ENCODE peak calls at places on chromosomes 1 and 21, in six cellular contexts. F is HCT116, M is lower leg skin, K is A549, T is body of pancreas, S is esophagus muscularis mucosa. R is an unnamed sample.

GRCh38 chr1:117301906-117302305 is 65.3 kb upstream of the MAN1A2 start:
- DNase-seq in F (no peak), M (no peak), T (no peak), K (no peak), S (no peak), R (no peak)

GRCh38 chr1:83931658-83932253 is 67.2 kb downstream of the TTLL7 start:
- DNase-seq in T (peak; percentile 20), S (no peak), M (peak; percentile 15), F (peak; percentile 39), K (peak; percentile 35), R (peak; percentile 52)

GRCh38 chr1:240854367-240854766 is 242.4 kb upstream of the GREM2 start:
- DNase-seq in K (no peak), S (no peak), F (no peak), T (no peak), M (no peak), R (no peak)

GRCh38 chr1:86517336-86517735 is 29.5 kb upstream of the CLCA4 start:
- DNase-seq in M (no peak), K (no peak), F (peak; percentile 19), T (no peak), S (no peak), R (no peak)

GRCh38 chr1:35499652-35500176 is 57.5 kb downstream of the KIAA0319L start:
- DNase-seq in M (no peak), K (no peak), S (no peak), F (no peak), T (no peak), R (peak; percentile 95)

GRCh38 chr1:99573431-99574217 is 72.3 kb upstream of the PALMD start:
- DNase-seq in T (no peak), K (no peak), M (no peak), F (no peak), S (no peak), R (no peak)

GRCh38 chr1:191963781-191964455 is 194.3 kb upstream of the RGS18 start:
- DNase-seq in F (no peak), K (no peak), S (no peak), T (no peak), M (no peak), R (no peak)

GRCh38 chr21:14545906-14546480 is at the start of gene SAMSN1:
- DNase-seq in S (no peak), F (no peak), T (peak; percentile 14), M (peak; percentile 47), K (no peak), R (peak; percentile 86)

GRCh38 chr1:167909691-167910180 is 4.2 kb downstream of the ADCY10 start:
- DNase-seq in S (no peak), T (no peak), F (no peak), M (no peak), K (no peak), R (peak; percentile 35)

GRCh38 chr1:158818991-158819405 is 12.2 kb upstream of the MNDA start:
- DNase-seq in S (no peak), T (no peak), K (no peak), F (no peak), M (no peak), R (no peak)

GRCh38 chr1:98393719-98394118 is 267.8 kb upstream of the SNX7 start:
- DNase-seq in M (no peak), S (no peak), T (no peak), F (no peak), K (no peak), R (no peak)

DNA sequence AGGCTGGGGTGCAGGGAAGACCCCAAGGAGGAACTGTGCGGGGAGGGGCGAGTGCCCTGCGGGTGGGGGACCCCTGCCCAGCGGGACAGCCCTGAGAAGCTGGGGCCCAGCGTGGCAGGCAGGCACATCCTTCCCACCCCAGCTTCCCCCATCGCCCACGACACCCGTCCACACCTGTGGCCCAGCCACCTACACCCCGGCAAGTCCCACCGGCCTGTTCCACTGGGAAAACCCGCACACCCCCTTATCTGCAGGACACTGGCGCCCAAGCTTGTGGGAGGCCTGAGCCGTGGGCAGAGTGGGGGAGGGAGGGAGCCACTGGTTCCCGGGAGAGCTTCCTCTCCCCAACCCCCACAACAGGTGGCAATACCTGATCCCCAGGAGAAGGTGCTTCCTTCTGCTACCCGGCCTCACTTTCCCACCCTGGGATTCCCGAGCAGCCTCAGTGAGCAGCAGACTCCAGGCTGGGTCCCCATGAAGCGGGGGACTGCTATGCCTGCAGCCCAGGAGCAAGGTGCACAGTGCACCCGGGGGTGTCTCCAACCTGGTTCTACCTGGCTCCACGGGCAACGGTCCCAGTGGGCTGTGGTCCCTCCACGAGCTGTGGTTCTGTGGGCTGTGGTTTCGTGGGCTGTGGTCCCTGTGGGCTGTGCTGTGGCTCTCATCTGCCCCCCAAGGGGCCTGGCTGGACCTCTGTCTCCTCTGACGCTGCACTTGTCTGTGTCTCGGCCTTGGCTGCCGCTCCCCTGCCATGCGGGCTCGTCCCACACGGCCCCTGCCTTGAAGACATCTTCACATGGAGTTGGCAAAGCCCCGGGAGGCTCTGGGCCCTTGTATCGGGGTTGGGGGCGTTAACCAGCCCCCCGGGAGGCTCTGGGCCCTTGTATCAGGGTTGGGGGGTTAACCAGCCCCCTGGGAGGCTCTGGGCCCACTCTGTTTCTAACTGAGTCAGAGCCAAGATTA is 37.8 kb upstream of the POFUT2 start:
- DNase-seq in S (no peak), F (no peak), T (peak; percentile 23), M (no peak), K (no peak), R (no peak)
- TF ChIP-seq POLR2A in S (no peak), F (no peak), T (no peak), M (no peak), K (no peak), R (no peak)

GRCh38 chr1:208997726-208998312 is 585.7 kb upstream of the CAMK1G start:
- DNase-seq in K (peak; percentile 11), S (no peak), M (no peak), T (no peak), F (no peak), R (no peak)
- TF ChIP-seq POLR2A in K (no peak), S (no peak), M (no peak), T (no peak), F (no peak), R (no peak)

DNA sequence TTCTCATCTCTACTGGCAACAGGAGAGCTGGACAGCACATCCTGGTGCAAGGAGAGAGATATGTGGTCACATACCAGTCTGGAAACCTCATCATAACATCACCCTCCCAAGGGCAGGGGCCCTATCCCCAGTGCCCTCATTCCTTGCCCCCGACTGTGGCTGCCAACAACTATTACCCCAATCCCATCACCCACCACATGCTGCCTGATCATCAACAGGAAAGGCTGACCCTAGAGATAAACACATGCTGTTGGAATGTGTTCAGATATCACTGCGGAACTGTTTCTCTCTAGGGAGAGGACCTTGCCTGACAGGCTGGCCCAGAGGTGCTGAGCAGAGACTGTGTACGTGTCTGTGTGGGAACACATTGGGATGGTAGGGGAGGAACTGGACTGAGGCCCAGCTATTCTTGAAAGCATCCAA is 4.5 kb upstream of the INKA2 start:
- DNase-seq in K (no peak), S (peak; percentile 89), F (no peak), M (no peak), T (no peak), R (peak; percentile 80)
- TF ChIP-seq POLR2A in K (no peak), S (no peak), F (no peak), M (no peak), T (no peak), R (no peak)

GRCh38 chr1:210372491-210372890 is 43.8 kb downstream of the HHAT start:
- DNase-seq in T (no peak), K (no peak), F (no peak), S (peak; percentile 2), M (no peak), R (no peak)

GRCh38 chr1:210373628-210373877 is 44.9 kb downstream of the HHAT start:
- DNase-seq in K (no peak), T (no peak), S (no peak), F (no peak), M (no peak), R (no peak)

GRCh38 chr1:210372931-210373627 is 44.4 kb downstream of the HHAT start:
- DNase-seq in M (no peak), K (peak; percentile 18), F (no peak), S (peak; percentile 85), T (no peak), R (no peak)

GRCh38 chr1:210374600-210374953 is 45.9 kb downstream of the HHAT start:
- DNase-seq in K (no peak), M (no peak), F (no peak), S (peak; percentile 29), T (no peak), R (no peak)

DNA sequence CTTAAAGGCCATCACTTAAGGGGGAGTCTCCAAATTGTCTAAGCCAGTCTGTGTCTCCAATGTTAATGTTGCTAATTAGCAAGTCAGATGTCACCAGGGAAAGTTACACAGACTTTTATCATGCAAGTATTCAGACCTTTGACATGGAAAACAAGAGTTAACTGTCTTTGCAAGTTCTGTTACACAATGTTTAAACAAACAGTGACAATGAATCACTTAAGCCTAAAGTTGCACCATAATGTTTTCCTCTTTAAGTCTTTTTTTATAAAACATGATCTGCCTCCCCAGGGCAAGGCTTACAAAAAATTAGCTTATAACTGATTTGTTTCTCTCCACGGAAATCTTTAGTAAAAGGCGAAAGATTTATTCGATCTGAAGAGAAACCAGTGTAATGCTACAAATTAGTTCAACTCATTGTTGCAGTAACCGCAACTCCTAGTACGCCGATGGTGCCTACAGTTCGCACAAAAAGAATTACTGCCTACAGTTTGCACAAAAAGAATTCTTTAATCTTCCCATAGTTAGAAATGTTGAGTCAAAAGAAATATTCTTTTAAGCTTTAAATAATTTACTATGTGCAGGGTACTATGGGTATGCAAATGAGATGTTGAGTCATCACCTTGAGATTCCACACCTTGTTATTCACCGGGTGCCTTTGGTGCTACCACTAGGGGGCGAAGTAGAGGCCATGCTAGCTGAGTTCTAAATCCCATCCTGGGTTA is 45.3 kb downstream of the HHAT start:
- DNase-seq in K (peak; percentile 80), T (peak; percentile 59), F (peak; percentile 96), M (no peak), S (peak; percentile 82), R (peak; percentile 58)
- TF ChIP-seq POLR2A in K (peak; percentile 13), T (peak; percentile 73), F (peak; percentile 100), M (no peak), S (no peak), R (peak; percentile 44)

GRCh38 chr1:40989066-40989465 is 9.6 kb downstream of the CTPS1 start:
- DNase-seq in M (no peak), F (no peak), T (no peak), S (no peak), K (no peak), R (no peak)

GRCh38 chr1:40986929-40987328 is 7.4 kb downstream of the CTPS1 start:
- DNase-seq in F (no peak), K (no peak), M (no peak), T (no peak), S (no peak), R (no peak)

GRCh38 chr1:40986328-40986783 is 6.9 kb downstream of the CTPS1 start:
- DNase-seq in M (no peak), K (no peak), F (no peak), T (no peak), S (no peak), R (no peak)

GRCh38 chr1:40987439-40988276 is 8.2 kb downstream of the CTPS1 start:
- DNase-seq in K (no peak), M (no peak), T (no peak), S (no peak), F (no peak), R (no peak)

GRCh38 chr1:40988280-40988679 is 8.8 kb downstream of the CTPS1 start:
- DNase-seq in S (no peak), M (no peak), T (no peak), K (no peak), F (no peak), R (no peak)
- TF ChIP-seq POLR2A in S (no peak), M (no peak), T (no peak), K (no peak), F (no peak), R (no peak)

GRCh38 chr21:25422610-25423608 is 184.4 kb downstream of the MRPL39 start:
- DNase-seq in T (no peak), K (no peak), S (no peak), M (no peak), F (no peak), R (no peak)
- TF ChIP-seq POLR2A in T (no peak), K (no peak), S (no peak), M (no peak), F (no peak), R (no peak)